ENCODE peak calls at places on chromosome 1, in five cellular contexts. X, F, U, V and P are unnamed samples.

GRCh38 chr1:111998332-111998731 is 8.9 kb upstream of the KCND3 start:
- DNase-seq in X (no peak), F (no peak), U (no peak), V (no peak), P (no peak)

GRCh38 chr1:8197493-8198282 is 120.2 kb upstream of the SLC45A1 start:
- DNase-seq in X (peak), F (peak), U (no peak), V (peak), P (peak)

GRCh38 chr1:1170215-1170890 is 3.3 kb upstream of the TTLL10 start:
- DNase-seq in X (no peak), F (peak), U (no peak), V (no peak), P (no peak)

GRCh38 chr1:166164995-166165660 is 1.7 kb downstream of the FAM78B start:
- DNase-seq in X (no peak), F (peak), U (no peak), V (no peak), P (no peak)

GRCh38 chr1:223189903-223190724 is 47.1 kb upstream of the TLR5 start:
- DNase-seq in X (peak), F (no peak), U (peak), V (peak), P (no peak)

GRCh38 chr1:21594935-21595897 is 73.9 kb downstream of the RAP1GAP start:
- DNase-seq in X (peak), F (peak), U (peak), V (no peak), P (peak)

GRCh38 chr1:39525366-39526165 is 34.1 kb downstream of the BMP8A start:
- DNase-seq in X (no peak), F (no peak), U (no peak), V (no peak), P (no peak)

GRCh38 chr1:231684333-231685244 is 58.0 kb downstream of the DISC1 start:
- DNase-seq in X (peak), F (no peak), U (no peak), V (no peak), P (no peak)

GRCh38 chr1:244796719-244797406 is 38.6 kb upstream of the COX20 start:
- DNase-seq in X (peak), F (no peak), U (peak), V (peak), P (peak)

GRCh38 chr1:180160362-180160761 is 5.7 kb downstream of the QSOX1 start:
- DNase-seq in X (no peak), F (no peak), U (no peak), V (no peak), P (no peak)

GRCh38 chr1:156579472-156579871 is at the start of gene TTC24:
- DNase-seq in X (no peak), F (no peak), U (no peak), V (no peak), P (no peak)

GRCh38 chr1:72186733-72187307 is 95.5 kb downstream of the NEGR1 start:
- DNase-seq in X (no peak), F (no peak), U (no peak), V (no peak), P (peak)

GRCh38 chr1:152502496-152503180 is 8.0 kb upstream of the LCE5A start:
- DNase-seq in X (peak), F (no peak), U (no peak), V (no peak), P (no peak)

GRCh38 chr1:210189426-210189825 is 43.2 kb upstream of the SERTAD4 start:
- DNase-seq in X (no peak), F (no peak), U (no peak), V (no peak), P (no peak)

GRCh38 chr1:171998711-171999110 is 157.4 kb downstream of the DNM3 start:
- DNase-seq in X (no peak), F (no peak), U (no peak), V (no peak), P (no peak)

GRCh38 chr1:145961425-145962156 is 2.8 kb downstream of the ANKRD34A start:
- DNase-seq in X (no peak), F (peak), U (peak), V (no peak), P (no peak)

GRCh38 chr1:3690282-3691065 is 38.2 kb downstream of the TP73 start:
- DNase-seq in X (no peak), F (no peak), U (no peak), V (no peak), P (no peak)

GRCh38 chr1:214446772-214447556 is 104.4 kb downstream of the PTPN14 start:
- DNase-seq in X (peak), F (no peak), U (no peak), V (peak), P (peak)

GRCh38 chr1:214933375-214933774 is 149.2 kb upstream of the KCNK2 start:
- DNase-seq in X (no peak), F (no peak), U (no peak), V (no peak), P (no peak)

GRCh38 chr1:40583980-40584379 is 52.5 kb downstream of the ZNF684 start:
- DNase-seq in X (no peak), F (no peak), U (no peak), V (no peak), P (no peak)

GRCh38 chr1:30929944-30930525 is 21.5 kb upstream of the SDC3 start:
- DNase-seq in X (no peak), F (no peak), U (no peak), V (no peak), P (no peak)

GRCh38 chr1:173853074-173853473 is 14.7 kb downstream of the GAS5 start:
- DNase-seq in X (peak), F (no peak), U (no peak), V (peak), P (no peak)

GRCh38 chr1:17189632-17190525 is 15.0 kb upstream of the PADI1 start:
- DNase-seq in X (peak), F (no peak), U (no peak), V (peak), P (peak)

GRCh38 chr1:158045639-158046038 is 52.2 kb downstream of the KIRREL1 start:
- DNase-seq in X (peak), F (no peak), U (no peak), V (no peak), P (no peak)

GRCh38 chr1:183089025-183089639 is 65.9 kb downstream of the LAMC1 start:
- DNase-seq in X (no peak), F (no peak), U (no peak), V (no peak), P (no peak)

GRCh38 chr1:57623039-57623790 is 199.4 kb upstream of the DAB1 start:
- DNase-seq in X (peak), F (peak), U (no peak), V (no peak), P (no peak)

GRCh38 chr1:1182491-1183220 is 9.0 kb downstream of the TTLL10 start:
- DNase-seq in X (no peak), F (peak), U (no peak), V (no peak), P (no peak)

GRCh38 chr1:81800741-81801031 is at the start of gene ADGRL2:
- DNase-seq in X (no peak), F (no peak), U (no peak), V (no peak), P (no peak)